ENCODE peak calls at places on chromosomes 6 and 20, in eight cellular contexts. One of them, this sample, is unnamed.

GRCh38 chr6:87702589-87702945 is 534 bp upstream of the AKIRIN2 start:
- DNase-seq in HT-29: no peak
- DNase-seq in adipocyte: peak; percentile 79
- DNase-seq in globus pallidus: no peak
- DNase-seq in ACHN: peak; percentile 60
- DNase-seq in breast epithelium: no peak
- DNase-seq in NCI-H510A: no peak
- DNase-seq in aorta: no peak
- DNase-seq in this sample: no peak

GRCh38 chr20:7195704-7196103 is 428.2 kb downstream of the BMP2 start:
- DNase-seq in HT-29: no peak
- DNase-seq in adipocyte: no peak
- DNase-seq in globus pallidus: peak; percentile 2
- DNase-seq in ACHN: peak; percentile 54
- DNase-seq in breast epithelium: no peak
- DNase-seq in NCI-H510A: no peak
- DNase-seq in aorta: no peak
- DNase-seq in this sample: no peak

GRCh38 chr6:29071831-29072723 is 15.0 kb downstream of the OR2B3 start:
- DNase-seq in HT-29: peak; percentile 62
- DNase-seq in adipocyte: peak; percentile 15
- DNase-seq in globus pallidus: no peak
- DNase-seq in ACHN: peak; percentile 54
- DNase-seq in breast epithelium: no peak
- DNase-seq in NCI-H510A: no peak
- DNase-seq in aorta: no peak
- DNase-seq in this sample: peak; percentile 17

GRCh38 chr6:56343295-56343694 is 95.9 kb upstream of the COL21A1 start:
- DNase-seq in HT-29: no peak
- DNase-seq in adipocyte: peak; percentile 15
- DNase-seq in globus pallidus: no peak
- DNase-seq in ACHN: no peak
- DNase-seq in breast epithelium: no peak
- DNase-seq in NCI-H510A: no peak
- DNase-seq in aorta: no peak
- DNase-seq in this sample: no peak

GRCh38 chr6:28090902-28091586 is 10.7 kb downstream of the ZNF165 start:
- DNase-seq in HT-29: no peak
- DNase-seq in adipocyte: peak; percentile 5
- DNase-seq in globus pallidus: peak; percentile 18
- DNase-seq in ACHN: no peak
- DNase-seq in breast epithelium: no peak
- DNase-seq in NCI-H510A: no peak
- DNase-seq in aorta: peak; percentile 75
- DNase-seq in this sample: no peak

GRCh38 chr6:3406362-3406809 is 50.5 kb downstream of the SLC22A23 start:
- DNase-seq in HT-29: no peak
- DNase-seq in adipocyte: no peak
- DNase-seq in globus pallidus: no peak
- DNase-seq in ACHN: no peak
- DNase-seq in breast epithelium: no peak
- DNase-seq in NCI-H510A: no peak
- DNase-seq in aorta: no peak
- DNase-seq in this sample: no peak

GRCh38 chr6:145809785-145810184 is 4.8 kb downstream of the FBXO30 start:
- DNase-seq in HT-29: no peak
- DNase-seq in adipocyte: peak; percentile 68
- DNase-seq in globus pallidus: no peak
- DNase-seq in ACHN: no peak
- DNase-seq in breast epithelium: no peak
- DNase-seq in NCI-H510A: no peak
- DNase-seq in aorta: no peak
- DNase-seq in this sample: no peak

GRCh38 chr6:116881236-116881635 is 4.2 kb downstream of the RFX6 start:
- DNase-seq in HT-29: peak; percentile 49
- DNase-seq in adipocyte: peak; percentile 13
- DNase-seq in globus pallidus: no peak
- DNase-seq in ACHN: peak; percentile 13
- DNase-seq in breast epithelium: no peak
- DNase-seq in NCI-H510A: no peak
- DNase-seq in aorta: no peak
- DNase-seq in this sample: no peak

GRCh38 chr6:137978252-137978896 is 111.3 kb downstream of the TNFAIP3 start:
- DNase-seq in HT-29: peak; percentile 57
- DNase-seq in adipocyte: no peak
- DNase-seq in globus pallidus: no peak
- DNase-seq in ACHN: no peak
- DNase-seq in breast epithelium: no peak
- DNase-seq in NCI-H510A: no peak
- DNase-seq in aorta: no peak
- DNase-seq in this sample: no peak

GRCh38 chr6:10402648-10403311 is 12.1 kb downstream of the TFAP2A start:
- DNase-seq in HT-29: no peak
- DNase-seq in adipocyte: peak; percentile 19
- DNase-seq in globus pallidus: no peak
- DNase-seq in ACHN: no peak
- DNase-seq in breast epithelium: no peak
- DNase-seq in NCI-H510A: no peak
- DNase-seq in aorta: no peak
- DNase-seq in this sample: no peak

GRCh38 chr20:30502670-30503069 is 754.8 kb upstream of the DEFB115 start:
- DNase-seq in HT-29: no peak
- DNase-seq in adipocyte: peak; percentile 1
- DNase-seq in globus pallidus: no peak
- DNase-seq in ACHN: no peak
- DNase-seq in breast epithelium: no peak
- DNase-seq in NCI-H510A: no peak
- DNase-seq in aorta: no peak
- DNase-seq in this sample: no peak

GRCh38 chr6:17714879-17715860 is 8.4 kb upstream of the NUP153 start:
- DNase-seq in HT-29: peak; percentile 42
- DNase-seq in adipocyte: peak; percentile 83
- DNase-seq in globus pallidus: no peak
- DNase-seq in ACHN: peak; percentile 84
- DNase-seq in breast epithelium: no peak
- DNase-seq in NCI-H510A: no peak
- DNase-seq in aorta: peak; percentile 34
- DNase-seq in this sample: no peak

GRCh38 chr20:46022411-46023147 is 6.4 kb upstream of the SLC12A5 start:
- DNase-seq in HT-29: peak; percentile 73
- DNase-seq in adipocyte: peak; percentile 68
- DNase-seq in globus pallidus: no peak
- DNase-seq in ACHN: peak; percentile 49
- DNase-seq in breast epithelium: no peak
- DNase-seq in NCI-H510A: peak; percentile 35
- DNase-seq in aorta: peak; percentile 87
- DNase-seq in this sample: peak; percentile 79

GRCh38 chr20:19096847-19097246 is 115.6 kb upstream of the SLC24A3 start:
- DNase-seq in HT-29: peak; percentile 5
- DNase-seq in adipocyte: no peak
- DNase-seq in globus pallidus: no peak
- DNase-seq in ACHN: no peak
- DNase-seq in breast epithelium: no peak
- DNase-seq in NCI-H510A: no peak
- DNase-seq in aorta: no peak
- DNase-seq in this sample: no peak

GRCh38 chr6:78483141-78483540 is 384.2 kb upstream of the IRAK1BP1 start:
- DNase-seq in HT-29: no peak
- DNase-seq in adipocyte: no peak
- DNase-seq in globus pallidus: no peak
- DNase-seq in ACHN: no peak
- DNase-seq in breast epithelium: no peak
- DNase-seq in NCI-H510A: no peak
- DNase-seq in aorta: no peak
- DNase-seq in this sample: no peak

GRCh38 chr6:27601668-27602254 is 128.9 kb upstream of the ZNF184 start:
- DNase-seq in HT-29: no peak
- DNase-seq in adipocyte: no peak
- DNase-seq in globus pallidus: no peak
- DNase-seq in ACHN: peak; percentile 45
- DNase-seq in breast epithelium: no peak
- DNase-seq in NCI-H510A: no peak
- DNase-seq in aorta: no peak
- DNase-seq in this sample: no peak

GRCh38 chr20:60624066-60624465 is 628.0 kb upstream of the CDH4 start:
- DNase-seq in HT-29: no peak
- DNase-seq in adipocyte: no peak
- DNase-seq in globus pallidus: no peak
- DNase-seq in ACHN: no peak
- DNase-seq in breast epithelium: no peak
- DNase-seq in NCI-H510A: no peak
- DNase-seq in aorta: no peak
- DNase-seq in this sample: no peak

GRCh38 chr20:62652051-62652893 is 10.0 kb downstream of the SLCO4A1 start:
- DNase-seq in HT-29: peak; percentile 94
- DNase-seq in adipocyte: peak; percentile 97
- DNase-seq in globus pallidus: peak; percentile 54
- DNase-seq in ACHN: peak; percentile 82
- DNase-seq in breast epithelium: peak; percentile 94
- DNase-seq in NCI-H510A: no peak
- DNase-seq in aorta: peak; percentile 95
- DNase-seq in this sample: peak; percentile 53

GRCh38 chr20:39913274-39913673 is 775.8 kb downstream of the MAFB start:
- DNase-seq in HT-29: no peak
- DNase-seq in adipocyte: no peak
- DNase-seq in globus pallidus: no peak
- DNase-seq in ACHN: no peak
- DNase-seq in breast epithelium: no peak
- DNase-seq in NCI-H510A: no peak
- DNase-seq in aorta: no peak
- DNase-seq in this sample: no peak

GRCh38 chr6:112289039-112289566 is 34.7 kb upstream of the LAMA4 start:
- DNase-seq in HT-29: no peak
- DNase-seq in adipocyte: peak; percentile 92
- DNase-seq in globus pallidus: no peak
- DNase-seq in ACHN: no peak
- DNase-seq in breast epithelium: peak; percentile 23
- DNase-seq in NCI-H510A: no peak
- DNase-seq in aorta: peak; percentile 76
- DNase-seq in this sample: no peak

GRCh38 chr6:21001736-21002135 is 467.5 kb downstream of the CDKAL1 start:
- DNase-seq in HT-29: no peak
- DNase-seq in adipocyte: peak; percentile 62
- DNase-seq in globus pallidus: no peak
- DNase-seq in ACHN: no peak
- DNase-seq in breast epithelium: no peak
- DNase-seq in NCI-H510A: no peak
- DNase-seq in aorta: no peak
- DNase-seq in this sample: no peak

GRCh38 chr20:47663354-47664067 is 121.8 kb downstream of the SULF2 start:
- DNase-seq in HT-29: peak; percentile 96
- DNase-seq in adipocyte: peak; percentile 83
- DNase-seq in globus pallidus: peak; percentile 65
- DNase-seq in ACHN: peak; percentile 64
- DNase-seq in breast epithelium: peak; percentile 65
- DNase-seq in NCI-H510A: no peak
- DNase-seq in aorta: peak; percentile 93
- DNase-seq in this sample: peak; percentile 74

GRCh38 chr6:44044154-44044539 is 83.1 kb downstream of the MRPL14 start:
- DNase-seq in HT-29: no peak
- DNase-seq in adipocyte: no peak
- DNase-seq in globus pallidus: no peak
- DNase-seq in ACHN: no peak
- DNase-seq in breast epithelium: no peak
- DNase-seq in NCI-H510A: no peak
- DNase-seq in aorta: peak; percentile 43
- DNase-seq in this sample: peak; percentile 39

GRCh38 chr6:44675449-44675848 is 287.9 kb downstream of the CDC5L start:
- DNase-seq in HT-29: no peak
- DNase-seq in adipocyte: no peak
- DNase-seq in globus pallidus: no peak
- DNase-seq in ACHN: no peak
- DNase-seq in breast epithelium: no peak
- DNase-seq in NCI-H510A: no peak
- DNase-seq in aorta: no peak
- DNase-seq in this sample: no peak

GRCh38 chr20:23362392-23363256 is 642 bp downstream of the GZF1 start:
- DNase-seq in HT-29: peak; percentile 59
- DNase-seq in adipocyte: peak; percentile 71
- DNase-seq in globus pallidus: no peak
- DNase-seq in ACHN: peak; percentile 11
- DNase-seq in breast epithelium: peak; percentile 37
- DNase-seq in NCI-H510A: peak; percentile 74
- DNase-seq in aorta: peak; percentile 89
- DNase-seq in this sample: peak; percentile 32

GRCh38 chr6:80214436-80215022 is 108.1 kb downstream of the BCKDHB start:
- DNase-seq in HT-29: peak; percentile 76
- DNase-seq in adipocyte: peak; percentile 89
- DNase-seq in globus pallidus: peak; percentile 32
- DNase-seq in ACHN: peak; percentile 56
- DNase-seq in breast epithelium: no peak
- DNase-seq in NCI-H510A: peak; percentile 4
- DNase-seq in aorta: no peak
- DNase-seq in this sample: peak; percentile 72

GRCh38 chr6:106182455-106182854 is 96.3 kb downstream of the PRDM1 start:
- DNase-seq in HT-29: no peak
- DNase-seq in adipocyte: no peak
- DNase-seq in globus pallidus: no peak
- DNase-seq in ACHN: no peak
- DNase-seq in breast epithelium: no peak
- DNase-seq in NCI-H510A: no peak
- DNase-seq in aorta: no peak
- DNase-seq in this sample: no peak

GRCh38 chr20:1800777-1801176 is 94.4 kb upstream of the SIRPA start:
- DNase-seq in HT-29: no peak
- DNase-seq in adipocyte: peak; percentile 44
- DNase-seq in globus pallidus: peak; percentile 60
- DNase-seq in ACHN: peak; percentile 58
- DNase-seq in breast epithelium: no peak
- DNase-seq in NCI-H510A: no peak
- DNase-seq in aorta: no peak
- DNase-seq in this sample: peak; percentile 29

GRCh38 chr20:21167261-21167660 is 41.4 kb downstream of the KIZ start:
- DNase-seq in HT-29: no peak
- DNase-seq in adipocyte: no peak
- DNase-seq in globus pallidus: no peak
- DNase-seq in ACHN: no peak
- DNase-seq in breast epithelium: no peak
- DNase-seq in NCI-H510A: no peak
- DNase-seq in aorta: no peak
- DNase-seq in this sample: no peak

GRCh38 chr20:36130316-36130865 is 24.1 kb upstream of the EPB41L1 start:
- DNase-seq in HT-29: no peak
- DNase-seq in adipocyte: no peak
- DNase-seq in globus pallidus: no peak
- DNase-seq in ACHN: no peak
- DNase-seq in breast epithelium: no peak
- DNase-seq in NCI-H510A: no peak
- DNase-seq in aorta: no peak
- DNase-seq in this sample: no peak